ENCODE peak calls at places on chromosomes 7 and 10, in eight cellular contexts. T is mesothelial cell of epicardium; C is dorsolateral prefrontal cortex; B is CD4-positive, alpha-beta T cell; E is epithelial cell of esophagus; Z is fibroblast of mammary gland; I is psoas muscle; W is GM23338. P is an unnamed sample.

GRCh38 chr10:101066146-101066889 is 4.5 kb downstream of the KAZALD1 start:
- DNase-seq in T (no peak), C (peak; percentile 35), B (peak; percentile 51), E (peak; percentile 65), Z (peak; percentile 76), I (peak; percentile 73), W (peak; percentile 74), P (peak; percentile 87)

GRCh38 chr10:123562387-123562786 is 103.8 kb upstream of the GPR26 start:
- DNase-seq in T (no peak), C (no peak), B (no peak), E (no peak), Z (no peak), I (no peak), W (no peak), P (no peak)

GRCh38 chr7:108436906-108437305 is 19.3 kb downstream of the NRCAM start:
- DNase-seq in T (no peak), C (no peak), B (no peak), E (no peak), Z (no peak), I (no peak), W (no peak), P (no peak)

GRCh38 chr10:32981760-32982159 is 23.7 kb upstream of the ITGB1 start:
- DNase-seq in T (no peak), C (no peak), B (no peak), E (peak; percentile 27), Z (peak; percentile 71), I (no peak), W (no peak), P (peak; percentile 28)

GRCh38 chr10:76023007-76023406 is 591.6 kb downstream of the LRMDA start:
- DNase-seq in T (no peak), C (no peak), B (no peak), E (no peak), Z (no peak), I (no peak), W (no peak), P (no peak)

GRCh38 chr7:47536705-47537611 is 45.0 kb downstream of the TNS3 start:
- DNase-seq in T (peak; percentile 34), C (peak; percentile 44), B (no peak), E (peak; percentile 45), Z (peak; percentile 82), I (peak; percentile 75), W (peak; percentile 81), P (no peak)

GRCh38 chr10:70598857-70599295 is 3.7 kb downstream of the PRF1 start:
- DNase-seq in T (no peak), C (no peak), B (no peak), E (no peak), Z (no peak), I (no peak), W (no peak), P (no peak)

GRCh38 chr10:118020365-118020764 is 26.4 kb downstream of the RAB11FIP2 start:
- DNase-seq in T (no peak), C (no peak), B (no peak), E (no peak), Z (no peak), I (no peak), W (peak; percentile 72), P (no peak)

GRCh38 chr10:75353183-75353582 is 48.4 kb downstream of the ZNF503 start:
- DNase-seq in T (no peak), C (no peak), B (no peak), E (no peak), Z (no peak), I (no peak), W (no peak), P (no peak)

GRCh38 chr10:78944658-78945333 is 124.0 kb upstream of the ZMIZ1 start:
- DNase-seq in T (no peak), C (no peak), B (no peak), E (peak; percentile 40), Z (peak; percentile 96), I (peak; percentile 51), W (no peak), P (peak; percentile 51)

GRCh38 chr7:158544708-158545107 is 42.9 kb downstream of the PTPRN2 start:
- DNase-seq in T (no peak), C (no peak), B (no peak), E (no peak), Z (no peak), I (no peak), W (no peak), P (no peak)

GRCh38 chr7:119254741-119255140 is 1018.2 kb upstream of the KCND2 start:
- DNase-seq in T (no peak), C (no peak), B (no peak), E (peak; percentile 25), Z (peak; percentile 14), I (no peak), W (no peak), P (no peak)

GRCh38 chr10:35640951-35641429 is 1.1 kb downstream of the FZD8 start:
- DNase-seq in T (peak; percentile 43), C (no peak), B (no peak), E (peak; percentile 94), Z (peak; percentile 81), I (peak; percentile 68), W (peak; percentile 83), P (peak; percentile 72)

GRCh38 chr7:155129789-155130188 is 59.7 kb downstream of the HTR5A start:
- DNase-seq in T (no peak), C (no peak), B (no peak), E (no peak), Z (no peak), I (no peak), W (no peak), P (no peak)

GRCh38 chr7:90896458-90896857 is 300.3 kb downstream of the CDK14 start:
- DNase-seq in T (no peak), C (no peak), B (no peak), E (peak; percentile 18), Z (peak; percentile 28), I (no peak), W (no peak), P (peak; percentile 19)

GRCh38 chr7:50317697-50318640 is 13.5 kb downstream of the IKZF1 start:
- DNase-seq in T (no peak), C (no peak), B (no peak), E (no peak), Z (no peak), I (no peak), W (no peak), P (no peak)

GRCh38 chr10:132238371-132239125 is 51.8 kb downstream of the DPYSL4 start:
- DNase-seq in T (no peak), C (no peak), B (no peak), E (no peak), Z (no peak), I (no peak), W (no peak), P (no peak)

GRCh38 chr7:101951757-101952156 is 134.3 kb downstream of the CUX1 start:
- DNase-seq in T (no peak), C (no peak), B (no peak), E (no peak), Z (no peak), I (no peak), W (no peak), P (no peak)

GRCh38 chr10:15715619-15716227 is 4.0 kb downstream of the ITGA8 start:
- DNase-seq in T (no peak), C (no peak), B (no peak), E (peak; percentile 9), Z (peak; percentile 38), I (no peak), W (peak; percentile 47), P (peak; percentile 18)
- TF ChIP-seq CTCF in T (peak; percentile 42), C (peak; percentile 49), B (no peak), E (peak; percentile 30), Z (peak; percentile 69), I (peak; percentile 35), W (peak; percentile 82), P (peak; percentile 26)

GRCh38 chr10:99484626-99485581 is 47.8 kb upstream of the NKX2-3 start:
- DNase-seq in T (no peak), C (no peak), B (no peak), E (peak; percentile 10), Z (no peak), I (no peak), W (peak; percentile 71), P (peak; percentile 23)
- TF ChIP-seq CTCF in T (no peak), C (no peak), B (no peak), E (peak; percentile 43), Z (peak; percentile 7), I (no peak), W (peak; percentile 74), P (peak; percentile 26)

DNA sequence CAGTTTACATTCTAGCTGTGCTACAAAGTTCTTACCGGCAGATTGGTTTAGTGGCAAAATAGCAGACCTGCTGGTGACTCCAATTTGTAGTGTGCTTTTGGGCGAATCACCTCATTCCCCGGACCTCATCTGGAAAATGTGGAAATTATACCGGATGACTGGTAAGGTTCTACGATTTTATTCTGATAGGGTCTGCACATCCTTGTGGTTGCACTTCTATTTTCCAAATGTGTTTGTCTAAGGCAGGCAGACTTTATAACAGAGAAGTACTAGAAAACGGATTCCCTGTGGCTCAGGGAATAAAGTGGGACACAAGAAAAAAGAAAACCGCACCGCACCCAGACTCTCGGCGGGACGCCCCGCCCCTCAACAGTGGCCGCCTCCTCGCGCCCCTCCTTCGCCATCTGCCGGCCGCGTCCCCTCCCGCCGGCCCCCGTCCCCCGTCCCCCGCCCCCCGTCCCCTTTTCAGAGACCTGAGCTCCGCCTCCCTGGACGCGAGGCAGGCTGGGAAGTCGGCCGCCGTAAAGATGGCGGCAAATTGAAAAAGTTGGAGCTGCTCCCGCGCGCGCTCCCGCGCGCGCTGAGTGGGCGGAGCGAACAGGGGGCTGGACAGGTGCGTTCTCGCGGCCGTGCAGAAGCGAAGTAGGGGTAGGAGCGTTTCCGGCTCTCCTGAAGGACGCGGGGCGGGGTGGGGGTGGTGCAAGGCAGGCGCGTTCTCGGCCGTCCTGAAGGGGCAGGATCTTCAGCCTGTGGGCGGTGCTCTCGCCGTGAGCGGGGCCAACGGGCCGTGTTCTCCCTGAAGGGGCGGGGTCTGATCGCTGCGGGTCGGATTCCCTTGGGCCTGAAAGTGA is 531 bp upstream of the CCM2 start:
- DNase-seq in T (peak; percentile 99), C (peak; percentile 99), B (peak; percentile 99), E (peak; percentile 100), Z (peak; percentile 98), I (peak; percentile 100), W (peak; percentile 99), P (peak; percentile 99)
- TF ChIP-seq CTCF in T (no peak), C (peak; percentile 4), B (no peak), E (no peak), Z (no peak), I (no peak), W (no peak), P (no peak)

GRCh38 chr10:91745086-91745831 is 53.0 kb upstream of the TNKS2 start:
- DNase-seq in T (no peak), C (no peak), B (no peak), E (peak; percentile 68), Z (peak; percentile 15), I (no peak), W (peak; percentile 96), P (peak; percentile 76)
- TF ChIP-seq CTCF in T (no peak), C (no peak), B (no peak), E (peak; percentile 76), Z (peak; percentile 17), I (peak; percentile 45), W (peak; percentile 93), P (peak; percentile 59)

GRCh38 chr10:88318803-88319202 is 264.3 kb downstream of the RNLS start:
- DNase-seq in T (no peak), C (no peak), B (no peak), E (peak; percentile 23), Z (peak; percentile 6), I (no peak), W (peak; percentile 62), P (peak; percentile 9)
- TF ChIP-seq CTCF in T (no peak), C (no peak), B (no peak), E (peak; percentile 32), Z (peak; percentile 38), I (peak; percentile 20), W (peak; percentile 79), P (peak; percentile 29)